ENCODE peak calls at places on chromosomes 16 and 17, in four cellular contexts. I is adipocyte, H is mammary epithelial cell, K is SJCRH30. U is an unnamed sample. For H3K9me3, the result is how much of the 10 kb centered on the place peaks cover.

GRCh38 chr16:76490240-76490639 is 213.0 kb downstream of the CNTNAP4 start:
- DNase-seq in K (no peak), I (no peak), H (no peak), U (no peak)

GRCh38 chr16:30715777-30716445 is 16.9 kb downstream of the SRCAP start:
- DNase-seq in K (no peak), H (peak), I (no peak), U (peak)

GRCh38 chr17:12070561-12070960 is 49.9 kb downstream of the MAP2K4 start:
- DNase-seq in I (peak), K (no peak), H (peak), U (no peak)

GRCh38 chr16:27096375-27096774 is 29.6 kb downstream of the C16orf82 start:
- DNase-seq in K (no peak), H (no peak), I (no peak), U (no peak)

GRCh38 chr17:869067-869466 is 86.9 kb downstream of the MRM3 start:
- DNase-seq in I (peak), K (no peak), H (no peak), U (no peak)

GRCh38 chr16:49739381-49739780 is 116.5 kb downstream of the ZNF423 start:
- DNase-seq in H (no peak), I (no peak), K (no peak), U (peak)

GRCh38 chr17:41530062-41531048 is 2.2 kb upstream of the KRT19 start:
- DNase-seq in H (peak), I (peak), K (no peak), U (peak)

GRCh38 chr17:43530303-43531081 is 15.6 kb downstream of the ETV4 start:
- DNase-seq in K (peak), H (peak), I (peak), U (peak)

GRCh38 chr17:17795296-17795695 is 41.5 kb downstream of the SREBF1 start:
- DNase-seq in I (no peak), K (no peak), H (no peak), U (no peak)

GRCh38 chr16:4537376-4538066 is 1.1 kb downstream of the CDIP1 start:
- DNase-seq in I (no peak), H (peak), K (no peak), U (no peak)

GRCh38 chr16:83744521-83744981 is 63.2 kb upstream of the HSBP1 start:
- DNase-seq in I (peak), K (peak), H (peak), U (no peak)

GRCh38 chr16:66898207-66898606 is 17.9 kb downstream of the PDP2 start:
- DNase-seq in K (no peak), I (no peak), H (no peak), U (peak)

GRCh38 chr16:14362774-14363371 is 267.2 kb downstream of the PARN start:
- DNase-seq in H (peak), I (peak), K (no peak), U (no peak)

GRCh38 chr17:29760279-29760721 is 137.6 kb upstream of the CORO6 start:
- DNase-seq in K (no peak), H (peak), I (peak), U (no peak)

GRCh38 chr17:21542991-21543390 is 149.3 kb upstream of the KCNJ18 start:
- DNase-seq in H (no peak), K (no peak), I (no peak), U (no peak)
- H3K9me3 ChIP-seq in H (under half), K (under half), I (under half), U (under half)

GRCh38 chr17:3167574-3167973 is 29.7 kb upstream of the OR1A2 start:
- DNase-seq in K (no peak), I (no peak), H (no peak), U (no peak)
- H3K9me3 ChIP-seq in K (under half), I (under half), H (under half), U (under half)

DNA sequence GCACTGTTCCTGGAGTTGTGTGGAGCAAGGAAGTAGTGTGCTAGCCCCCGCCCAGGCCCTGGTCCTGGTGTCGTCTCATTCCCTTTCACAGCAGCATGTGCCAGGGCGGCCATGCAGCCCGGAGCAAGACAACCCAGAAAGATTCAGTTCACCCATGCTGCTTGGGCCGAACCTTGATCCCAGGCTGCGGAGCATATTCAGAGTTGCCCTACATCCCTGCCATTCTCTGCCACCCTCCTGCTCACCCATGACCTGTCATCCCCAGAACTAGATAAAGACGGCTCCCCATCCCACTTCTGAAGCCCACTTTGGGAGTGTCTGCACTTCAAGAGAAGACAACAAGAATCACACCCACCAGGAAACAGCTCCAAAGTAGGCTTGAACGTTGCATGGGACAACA is 2452.5 kb downstream of the TP53TG3F start:
- DNase-seq in I (no peak), H (no peak), K (no peak), U (no peak)
- H3K9me3 ChIP-seq in I (under half), H (under half), K (under half), U (under half)

GRCh38 chr16:5604770-5605169 is 507.2 kb upstream of the EEF2KMT start:
- DNase-seq in H (no peak), K (no peak), I (no peak), U (peak)

GRCh38 chr16:5603836-5604235 is 506.2 kb upstream of the EEF2KMT start:
- DNase-seq in H (no peak), I (no peak), K (no peak), U (no peak)

GRCh38 chr16:5605404-5605803 is 507.8 kb upstream of the EEF2KMT start:
- DNase-seq in K (no peak), H (no peak), I (no peak), U (no peak)

GRCh38 chr16:5607169-5607568 is 509.6 kb upstream of the EEF2KMT start:
- DNase-seq in K (no peak), I (no peak), H (no peak), U (peak)
- H3K9me3 ChIP-seq in K (under half), I (under half), H (under half), U (under half)

DNA sequence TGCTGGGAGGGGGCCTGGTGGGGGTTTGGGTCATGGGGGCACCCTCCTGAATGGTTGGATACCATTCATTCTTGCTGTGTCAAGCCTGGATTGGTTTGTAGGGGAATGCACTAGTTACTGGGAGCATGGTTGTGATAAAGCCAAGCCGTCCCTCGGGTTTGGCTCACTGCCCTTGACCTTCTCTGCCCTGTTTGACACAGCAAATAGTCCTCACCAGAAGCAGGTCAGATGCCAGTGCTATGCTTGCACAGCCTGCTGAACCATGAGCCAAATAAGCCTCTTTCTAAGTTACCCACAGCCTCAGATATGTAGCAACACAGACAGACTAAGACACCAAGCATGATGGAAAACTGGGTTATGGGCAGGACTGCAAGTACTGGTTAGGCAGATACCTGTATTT is 14.6 kb downstream of the ZNF778 start:
- DNase-seq in H (no peak), I (no peak), K (no peak), U (no peak)
- H3K9me3 ChIP-seq in H (under half), I (under half), K (under half), U (under half)

DNA sequence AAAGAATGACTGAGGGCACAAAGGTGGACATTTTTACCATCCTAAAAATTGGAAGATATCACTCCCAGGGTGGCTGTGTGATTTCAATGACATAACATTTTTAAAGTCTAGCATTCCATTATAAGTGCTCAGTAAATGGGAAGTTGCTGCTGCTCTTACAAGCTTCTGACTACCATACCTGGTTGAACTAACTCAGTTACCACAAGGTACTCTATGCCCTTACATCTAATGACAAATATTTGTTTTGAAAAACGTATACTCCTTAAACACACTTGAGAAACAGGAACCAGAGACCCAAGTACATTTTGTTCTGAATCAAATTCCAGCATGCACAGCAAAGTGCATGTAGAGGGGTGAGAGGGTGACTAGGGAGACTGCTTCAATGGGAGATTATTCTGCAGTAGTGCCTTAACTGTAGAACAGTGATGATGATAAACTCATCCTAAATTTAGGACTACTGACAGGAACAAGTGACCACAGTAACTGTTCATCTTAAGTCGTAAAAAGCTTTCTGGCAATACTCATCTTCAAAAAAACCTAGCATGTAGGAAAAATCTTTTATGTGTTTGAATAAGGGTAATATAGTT is 83.5 kb downstream of the KANSL1 start:
- DNase-seq in H (no peak), K (no peak), I (no peak), U (no peak)
- H3K9me3 ChIP-seq in H (under half), K (under half), I (under half), U (under half)

GRCh38 chr16:15973460-15973859 is 24.0 kb downstream of the ABCC1 start:
- DNase-seq in K (no peak), I (peak), H (no peak), U (no peak)

GRCh38 chr16:15975172-15975571 is 25.8 kb downstream of the ABCC1 start:
- DNase-seq in K (no peak), I (peak), H (no peak), U (no peak)

GRCh38 chr16:15973997-15974396 is 24.6 kb downstream of the ABCC1 start:
- DNase-seq in K (no peak), H (no peak), I (no peak), U (no peak)

GRCh38 chr16:15976929-15977637 is 27.7 kb downstream of the ABCC1 start:
- DNase-seq in H (no peak), I (peak), K (no peak), U (no peak)

DNA sequence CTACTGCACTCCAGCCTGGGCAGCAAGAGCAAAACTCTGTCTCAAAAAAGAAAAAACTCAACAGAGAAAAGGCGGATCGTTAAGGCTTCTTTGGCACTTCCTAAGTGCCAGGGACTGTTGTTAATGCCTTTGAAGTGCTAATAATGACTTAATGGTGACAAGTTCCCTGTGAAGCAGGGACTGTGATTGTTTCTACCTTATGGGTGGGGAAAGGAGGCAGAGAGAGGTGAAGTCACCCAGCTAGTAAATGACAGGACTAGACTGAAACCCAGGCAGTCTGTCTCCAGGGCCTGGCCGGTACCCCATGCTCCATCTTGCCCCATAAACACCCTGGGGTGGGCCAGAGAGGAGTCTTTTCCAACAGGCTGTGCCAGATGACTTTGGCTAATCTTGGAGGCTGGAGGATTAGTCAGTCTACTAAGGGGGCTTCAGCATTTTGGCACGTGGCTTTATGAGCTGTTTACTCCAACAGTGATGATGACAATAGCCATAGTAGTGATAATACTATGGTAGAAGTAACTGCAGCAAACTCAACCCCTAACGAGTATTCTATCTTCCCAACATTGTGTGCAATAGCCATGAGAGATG is 26.9 kb downstream of the ABCC1 start:
- DNase-seq in K (no peak), I (no peak), H (no peak), U (no peak)
- H3K9me3 ChIP-seq in K (under half), I (under half), H (under half), U (under half)

GRCh38 chr16:35258381-35258780 is 1799.0 kb downstream of the TP53TG3F start:
- DNase-seq in K (no peak), H (no peak), I (no peak), U (no peak)

GRCh38 chr16:35252356-35252936 is 1793.0 kb downstream of the TP53TG3F start:
- DNase-seq in H (no peak), I (peak), K (no peak), U (no peak)

GRCh38 chr16:35255816-35256215 is 1796.4 kb downstream of the TP53TG3F start:
- DNase-seq in K (no peak), I (no peak), H (no peak), U (no peak)

DNA sequence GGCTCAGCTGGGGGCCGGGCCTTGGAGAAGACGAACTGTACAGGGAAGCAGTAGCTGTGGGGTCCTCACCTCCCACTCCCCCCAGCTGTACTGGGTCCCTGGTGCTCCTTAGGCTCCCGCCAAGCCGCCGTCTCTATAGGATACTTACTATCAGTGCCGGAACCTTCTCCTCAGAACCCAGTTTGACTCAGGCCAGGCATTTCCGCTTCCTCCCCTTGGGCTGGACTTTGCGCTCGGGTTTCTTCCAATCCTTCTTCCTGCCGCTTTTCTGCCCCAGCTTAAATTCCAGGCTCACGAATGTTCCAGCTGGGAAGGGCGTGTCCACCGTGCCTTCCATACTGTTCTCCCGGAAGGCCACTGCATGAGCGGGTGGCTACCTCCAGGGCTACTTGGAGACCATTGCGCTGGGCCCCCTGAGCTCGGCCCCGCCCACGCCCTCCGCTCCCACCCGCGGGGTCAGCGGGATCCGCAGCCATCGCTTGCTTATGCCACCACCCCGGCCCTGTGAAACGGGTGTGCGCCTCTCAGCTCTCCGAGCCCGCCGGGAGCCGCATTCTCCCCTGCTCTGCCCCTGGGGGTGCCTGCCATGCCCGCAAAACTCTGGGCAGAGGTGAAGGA is 1795.9 kb downstream of the TP53TG3F start:
- DNase-seq in I (no peak), H (no peak), K (no peak), U (no peak)
- H3K9me3 ChIP-seq in I (under half), H (under half), K (under half), U (under half)

GRCh38 chr17:69761767-69762321 is 313.2 kb upstream of the KCNJ16 start:
- DNase-seq in I (peak), H (peak), K (no peak), U (no peak)
- H3K9me3 ChIP-seq in I (under half), H (under half), K (under half), U (under half)

U was measured in BE2C.